ENCODE peak calls at places on chromosome 1, in seven cellular contexts. G is naive thymus-derived CD4-positive, alpha-beta T cell; D is left lung; Y is PC-3; R is colonic mucosa; X is A549; E is transverse colon. S is an unnamed sample.

GRCh38 chr1:109864063-109864822 is 46.4 kb upstream of the CSF1 start:
- DNase-seq in G (no peak), D (no peak), Y (no peak), R (no peak), X (no peak), E (no peak), S (no peak)

GRCh38 chr1:109996476-109996875 is 11.9 kb downstream of the AHCYL1 start:
- DNase-seq in G (no peak), D (no peak), Y (peak; percentile 29), R (no peak), X (no peak), E (no peak), S (no peak)

GRCh38 chr1:229238674-229239415 is 32.1 kb upstream of the RAB4A start:
- DNase-seq in G (no peak), D (no peak), Y (no peak), R (no peak), X (no peak), E (no peak), S (no peak)

GRCh38 chr1:101996830-101997485 is at the start of gene OLFM3:
- DNase-seq in G (no peak), D (no peak), Y (no peak), R (no peak), X (no peak), E (no peak), S (no peak)

GRCh38 chr1:78284354-78284753 is 206.4 kb upstream of the PTGFR start:
- DNase-seq in G (no peak), D (no peak), Y (no peak), R (no peak), X (no peak), E (peak; percentile 21), S (no peak)

GRCh38 chr1:226482975-226483660 is 65.4 kb upstream of the STUM start:
- DNase-seq in G (no peak), D (no peak), Y (peak; percentile 44), R (no peak), X (no peak), E (no peak), S (no peak)

GRCh38 chr1:112461200-112461871 is 47.4 kb upstream of the WNT2B start:
- DNase-seq in G (no peak), D (no peak), Y (no peak), R (peak; percentile 42), X (no peak), E (no peak), S (no peak)

GRCh38 chr1:66339944-66340343 is 194.0 kb upstream of the SGIP1 start:
- DNase-seq in G (peak; percentile 30), D (no peak), Y (no peak), R (no peak), X (no peak), E (no peak), S (no peak)

GRCh38 chr1:229409616-229410369 is 24.1 kb downstream of the ACTA1 start:
- DNase-seq in G (no peak), D (no peak), Y (no peak), R (no peak), X (no peak), E (no peak), S (no peak)

GRCh38 chr1:93608188-93609109 is 73.2 kb downstream of the BCAR3 start:
- DNase-seq in G (no peak), D (no peak), Y (no peak), R (no peak), X (no peak), E (no peak), S (no peak)

GRCh38 chr1:13662498-13662897 is 37.5 kb upstream of the PRDM2 start:
- DNase-seq in G (no peak), D (no peak), Y (peak; percentile 54), R (no peak), X (no peak), E (peak; percentile 14), S (no peak)

GRCh38 chr1:167043752-167044488 is 46.3 kb downstream of the GPA33 start:
- DNase-seq in G (peak; percentile 71), D (peak; percentile 81), Y (peak; percentile 76), R (peak; percentile 85), X (peak; percentile 40), E (peak; percentile 88), S (peak; percentile 89)

GRCh38 chr1:226874579-226875425 is 4.4 kb downstream of the PSEN2 start:
- DNase-seq in G (no peak), D (no peak), Y (no peak), R (no peak), X (no peak), E (no peak), S (peak; percentile 24)

GRCh38 chr1:16146888-16147614 is 8.8 kb downstream of the EPHA2 start:
- DNase-seq in G (no peak), D (no peak), Y (peak; percentile 68), R (no peak), X (no peak), E (no peak), S (no peak)

GRCh38 chr1:91924146-91924545 is 25.1 kb upstream of the BRDT start:
- DNase-seq in G (no peak), D (no peak), Y (peak; percentile 55), R (no peak), X (no peak), E (no peak), S (no peak)

DNA sequence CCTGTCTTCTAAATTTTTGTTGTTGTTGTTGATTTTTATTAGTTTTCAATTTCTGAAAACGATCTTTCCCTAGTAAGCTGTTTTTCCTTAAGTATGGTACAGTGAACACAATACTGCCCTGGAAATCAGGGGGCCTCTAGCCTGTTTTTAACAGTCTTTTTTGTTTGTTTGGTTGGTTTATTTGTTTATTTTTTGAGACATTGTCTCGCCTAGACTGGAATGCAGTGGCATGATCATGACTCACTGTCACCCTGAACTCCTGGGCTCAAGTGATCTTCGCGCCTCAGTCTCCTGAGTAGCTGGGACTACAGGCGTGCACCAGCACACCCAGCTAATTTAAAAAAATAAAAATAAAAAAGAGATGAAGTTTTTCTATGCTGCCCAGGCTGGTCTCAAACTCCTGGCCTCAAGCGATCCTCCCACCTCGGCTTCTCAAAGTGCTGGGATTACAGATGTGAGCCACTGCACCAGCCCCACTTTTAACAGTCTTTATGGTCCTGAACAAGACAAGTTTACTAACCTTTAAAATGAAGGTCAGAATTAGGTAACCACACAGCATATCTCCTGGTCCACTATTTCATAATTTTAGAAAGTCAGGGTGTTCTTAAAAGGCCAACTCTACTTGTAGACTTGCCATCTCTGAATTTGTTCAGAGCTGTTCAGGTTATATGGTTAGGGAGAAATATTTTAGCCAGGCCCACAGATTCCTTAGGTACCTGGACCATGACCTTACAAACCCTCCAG is 35.4 kb downstream of the TBCE start:
- DNase-seq in G (no peak), D (no peak), Y (peak; percentile 13), R (no peak), X (no peak), E (no peak), S (no peak)
- H3K27ac ChIP-seq in G (no peak overlapping the region), D (no peak overlapping the region), Y (no peak overlapping the region), R (no peak overlapping the region), X (peak overlapping the region; percentile 83), E (no peak overlapping the region), S (no peak overlapping the region)

DNA sequence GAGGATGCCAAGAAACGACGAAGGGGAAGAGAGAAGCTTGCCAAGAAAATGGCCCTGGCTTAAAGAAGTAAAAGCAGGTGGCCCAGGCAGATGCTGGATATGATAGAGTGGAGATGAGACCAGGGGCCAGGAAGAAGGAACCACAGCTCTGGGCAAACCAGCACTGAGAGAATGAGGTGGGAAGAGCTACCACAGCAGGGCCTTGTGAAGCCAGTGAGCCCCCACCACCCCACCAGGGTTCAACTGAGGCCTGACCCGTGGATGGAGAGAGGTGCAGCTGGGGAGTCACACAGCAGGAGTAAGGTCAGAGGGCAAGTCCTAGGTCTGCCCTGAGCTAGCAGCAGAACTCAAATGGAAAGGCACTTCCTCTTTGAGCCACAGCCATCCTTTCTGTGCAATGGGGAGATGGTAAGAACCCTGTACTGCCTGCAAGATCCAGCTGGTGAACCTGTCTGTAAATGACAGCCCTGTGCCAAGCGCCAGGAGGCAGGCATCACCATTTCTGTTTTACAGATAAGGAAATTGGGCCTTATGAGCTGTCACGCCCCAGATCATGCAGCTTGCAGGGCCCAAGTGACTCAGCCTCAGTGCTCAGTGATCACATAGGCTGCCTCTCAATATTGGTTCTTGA is 8.5 kb downstream of the SH3BGRL3 start:
- DNase-seq in G (no peak), D (no peak), Y (no peak), R (peak; percentile 51), X (no peak), E (peak; percentile 33), S (no peak)
- H3K27ac ChIP-seq in G (peak overlapping the region; percentile 86), D (peak overlapping the region; percentile 98), Y (no peak overlapping the region), R (peak overlapping the region; percentile 67), X (no peak overlapping the region), E (peak overlapping the region; percentile 65), S (peak overlapping the region; percentile 84)

DNA sequence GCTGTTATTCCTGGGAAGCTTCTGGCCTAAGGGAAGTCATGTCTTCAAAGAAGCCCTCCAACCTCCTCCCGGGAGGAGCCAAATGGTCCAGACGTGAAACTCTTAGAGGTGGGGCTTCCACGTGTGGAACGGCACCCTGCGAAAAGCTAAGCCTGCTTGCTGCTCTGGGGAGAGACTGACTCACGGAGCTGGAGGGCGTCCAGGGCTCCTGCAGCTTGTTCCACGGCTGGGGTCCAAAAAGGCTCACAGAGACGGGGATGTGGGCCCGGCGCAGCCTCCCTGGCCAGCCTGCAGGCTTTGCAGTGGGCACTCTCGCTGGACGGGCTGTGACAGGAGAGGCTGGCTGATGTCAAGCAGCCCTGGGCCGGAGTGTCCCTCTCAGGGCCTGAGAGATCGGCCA is 105.1 kb downstream of the COLGALT2 start:
- DNase-seq in G (no peak), D (peak; percentile 72), Y (no peak), R (peak; percentile 42), X (no peak), E (peak; percentile 60), S (peak; percentile 56)
- H3K27ac ChIP-seq in G (no peak overlapping the region), D (peak overlapping the region; percentile 28), Y (no peak overlapping the region), R (no peak overlapping the region), X (no peak overlapping the region), E (peak overlapping the region; percentile 11), S (no peak overlapping the region)

DNA sequence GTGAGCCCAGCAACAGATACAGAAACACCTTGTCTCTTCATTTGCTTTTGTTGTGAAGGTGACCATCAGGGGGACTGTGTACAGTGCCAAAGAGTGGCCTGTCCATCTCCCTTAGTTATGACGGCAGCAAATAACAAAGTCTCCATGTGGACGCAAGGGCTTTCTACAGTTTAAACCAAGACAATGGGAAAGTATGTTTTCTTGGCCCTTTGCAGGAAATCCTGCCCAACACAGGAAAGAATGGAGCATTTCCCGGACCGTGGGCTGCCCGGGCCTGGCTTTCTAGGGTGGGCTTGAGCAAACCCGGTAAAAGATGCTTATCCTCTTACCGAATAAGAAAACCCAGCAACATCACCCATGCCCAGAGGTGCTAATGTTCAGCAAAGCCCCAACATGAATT is 87.3 kb downstream of the ZBTB18 start:
- DNase-seq in G (no peak), D (no peak), Y (no peak), R (no peak), X (no peak), E (no peak), S (no peak)
- H3K27ac ChIP-seq in G (no peak overlapping the region), D (peak overlapping the region; percentile 43), Y (no peak overlapping the region), R (no peak overlapping the region), X (no peak overlapping the region), E (no peak overlapping the region), S (no peak overlapping the region)

S was measured in lower lobe of right lung.